ENCODE peak calls at places on chromosomes 2 and 18, in ten cellular contexts. Y is adrenal gland, Z is sigmoid colon, B is GM12891, X is transverse colon, I is A549, S is Peyer's patch, K is K562, L is ovary, Q is GM12892. N is an unnamed sample.

GRCh38 chr18:79528846-79529245 is 133.1 kb downstream of the NFATC1 start:
- DNase-seq in Q (peak), Z (peak), I (peak), L (peak), X (peak), Y (peak), S (peak), B (peak), K (peak), N (peak)

GRCh38 chr2:216349366-216349765 is 22.9 kb downstream of the MARCHF4 start:
- DNase-seq in K (no peak), I (no peak), Z (no peak), Q (no peak), L (no peak), S (no peak), B (no peak), Y (no peak), X (no peak), N (no peak)

GRCh38 chr2:111139637-111140317 is 19.1 kb downstream of the BCL2L11 start:
- DNase-seq in L (no peak), S (no peak), K (no peak), B (no peak), X (no peak), Q (no peak), Y (no peak), I (no peak), Z (no peak), N (no peak)

GRCh38 chr18:60910534-60910933 is 422.7 kb upstream of the CDH20 start:
- DNase-seq in S (no peak), Y (no peak), X (no peak), I (no peak), B (no peak), Z (no peak), Q (no peak), L (no peak), K (no peak), N (no peak)

GRCh38 chr2:149686677-149687427 is 99.3 kb upstream of the MMADHC start:
- DNase-seq in Y (no peak), K (no peak), S (no peak), I (no peak), Q (no peak), X (no peak), L (no peak), Z (no peak), B (no peak), N (no peak)

GRCh38 chr2:214410918-214411554 is at the start of gene VWC2L:
- DNase-seq in X (peak), B (no peak), Y (peak), I (peak), Q (no peak), Z (no peak), S (no peak), K (peak), L (no peak), N (peak)

GRCh38 chr2:57497489-57498096 is 549.0 kb upstream of the VRK2 start:
- DNase-seq in B (peak), S (no peak), L (no peak), Z (no peak), I (peak), Y (peak), X (peak), Q (no peak), K (peak), N (peak)

GRCh38 chr2:10286216-10287037 is 16.3 kb upstream of the HPCAL1 start:
- DNase-seq in Z (no peak), I (no peak), Q (no peak), S (no peak), L (no peak), K (no peak), B (no peak), Y (no peak), X (peak), N (no peak)

GRCh38 chr18:51082571-51083264 is 52.7 kb downstream of the SMAD4 start:
- DNase-seq in Q (no peak), B (no peak), I (no peak), S (no peak), L (no peak), Y (no peak), Z (no peak), X (no peak), K (no peak), N (no peak)

GRCh38 chr2:16250056-16250425 is 309.7 kb downstream of the MYCN start:
- DNase-seq in X (no peak), Y (no peak), B (no peak), Q (no peak), L (no peak), Z (no peak), S (no peak), K (no peak), I (no peak), N (no peak)

GRCh38 chr2:16250466-16250865 is 310.1 kb downstream of the MYCN start:
- DNase-seq in X (no peak), S (no peak), Z (no peak), L (no peak), Y (no peak), K (no peak), B (no peak), I (no peak), Q (no peak), N (no peak)

GRCh38 chr2:16251511-16252205 is 311.3 kb downstream of the MYCN start:
- DNase-seq in Q (no peak), B (no peak), S (no peak), X (no peak), L (no peak), Z (no peak), K (no peak), Y (no peak), I (no peak), N (no peak)

GRCh38 chr2:16252251-16252650 is 311.9 kb downstream of the MYCN start:
- DNase-seq in X (no peak), Z (no peak), Q (no peak), Y (no peak), I (no peak), B (no peak), S (no peak), L (no peak), K (no peak), N (no peak)

DNA sequence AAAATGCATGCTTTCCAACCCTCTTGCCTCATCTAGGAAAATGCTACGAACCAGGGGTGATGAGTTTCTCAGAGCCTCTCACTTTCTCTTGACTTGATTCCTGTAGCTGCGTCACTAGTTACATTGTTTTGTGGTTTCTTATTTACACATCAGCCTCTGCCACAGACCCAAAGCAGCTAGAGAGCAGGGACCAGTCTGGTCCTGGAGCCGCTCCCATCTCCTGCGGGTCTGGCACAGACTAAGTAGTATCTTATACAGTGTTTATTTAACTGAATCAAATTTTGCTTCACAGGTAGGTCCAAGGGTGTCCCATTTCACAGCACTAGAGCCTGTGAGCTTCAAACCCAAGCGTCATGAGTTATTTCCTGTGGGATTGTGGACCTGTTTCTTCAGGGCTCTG is 310.5 kb downstream of the MYCN start:
- DNase-seq in X (no peak), I (no peak), S (no peak), L (no peak), Z (no peak), K (no peak), B (no peak), Q (no peak), Y (no peak), N (no peak)
- TF ChIP-seq POLR2A in X (no peak), I (no peak), S (no peak), L (no peak), Z (no peak), K (no peak), B (no peak), Q (no peak), Y (no peak), N (no peak)

GRCh38 chr18:62452280-62452824 is 70.5 kb upstream of the ZCCHC2 start:
- DNase-seq in L (no peak), K (no peak), Z (no peak), B (no peak), Q (no peak), S (no peak), I (peak), Y (no peak), X (no peak), N (peak)
- TF ChIP-seq POLR2A in L (no peak), K (no peak), Z (no peak), B (no peak), Q (no peak), S (no peak), I (no peak), Y (no peak), X (no peak), N (no peak)

GRCh38 chr2:207483477-207483876 is 46.3 kb upstream of the CREB1 start:
- DNase-seq in X (no peak), I (peak), K (no peak), Q (no peak), B (no peak), S (no peak), Y (no peak), L (no peak), Z (no peak), N (no peak)
- TF ChIP-seq POLR2A in X (no peak), I (no peak), K (no peak), Q (no peak), B (no peak), S (no peak), Y (no peak), L (no peak), Z (no peak), N (no peak)

DNA sequence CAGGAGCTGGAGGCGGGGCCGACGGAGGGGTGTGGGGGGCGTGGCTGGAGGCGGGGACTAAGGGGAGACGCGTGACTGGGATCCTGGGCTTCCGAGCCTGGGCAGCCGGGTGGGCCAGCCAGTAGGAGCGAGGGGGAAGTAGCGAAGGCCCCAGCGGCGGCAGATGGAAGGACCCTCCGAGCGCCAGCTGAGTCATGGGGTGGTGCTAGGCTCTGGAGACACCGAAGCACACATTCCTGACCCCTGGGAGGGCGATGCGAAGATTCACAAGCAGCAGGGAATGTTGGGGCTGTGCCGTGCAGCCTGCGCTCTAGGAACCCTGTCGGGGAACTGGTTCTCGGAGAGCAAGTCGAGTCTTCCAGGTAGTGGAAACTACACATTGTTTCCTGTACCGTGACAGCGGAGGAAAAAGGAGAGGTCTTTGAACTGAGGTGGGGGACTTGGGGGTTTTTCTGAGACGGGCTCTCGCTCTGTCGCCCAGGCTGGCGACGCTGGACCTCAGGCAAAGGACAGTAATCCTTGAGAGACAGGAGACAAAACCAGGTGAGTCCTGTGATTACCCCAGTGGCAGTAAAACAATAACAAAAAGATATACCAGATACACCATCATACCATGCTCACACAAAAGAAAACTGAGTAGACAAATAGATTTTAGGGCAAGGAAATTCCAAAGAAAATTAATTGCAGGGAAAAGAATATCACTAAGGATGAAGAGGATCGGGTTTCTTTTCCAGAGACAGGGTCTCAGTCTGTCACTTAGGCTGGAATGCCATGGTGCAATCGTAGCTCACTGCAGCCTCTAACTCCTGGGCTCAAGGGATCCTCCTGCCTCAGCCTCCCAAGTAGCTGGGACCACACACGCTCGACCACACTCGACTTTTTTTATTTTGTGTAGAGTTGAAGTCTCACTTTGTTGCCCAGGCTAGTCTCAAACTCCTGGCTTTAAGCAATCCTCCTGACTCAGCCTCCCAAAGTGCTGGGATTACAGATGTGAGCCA is 828 bp upstream of the AFG3L2 start:
- DNase-seq in S (no peak), Z (no peak), I (no peak), B (no peak), Q (no peak), X (no peak), L (no peak), K (no peak), Y (no peak), N (no peak)
- TF ChIP-seq POLR2A in S (peak), Z (peak), I (peak), B (no peak), Q (no peak), X (no peak), L (no peak), K (peak), Y (peak), N (peak)

DNA sequence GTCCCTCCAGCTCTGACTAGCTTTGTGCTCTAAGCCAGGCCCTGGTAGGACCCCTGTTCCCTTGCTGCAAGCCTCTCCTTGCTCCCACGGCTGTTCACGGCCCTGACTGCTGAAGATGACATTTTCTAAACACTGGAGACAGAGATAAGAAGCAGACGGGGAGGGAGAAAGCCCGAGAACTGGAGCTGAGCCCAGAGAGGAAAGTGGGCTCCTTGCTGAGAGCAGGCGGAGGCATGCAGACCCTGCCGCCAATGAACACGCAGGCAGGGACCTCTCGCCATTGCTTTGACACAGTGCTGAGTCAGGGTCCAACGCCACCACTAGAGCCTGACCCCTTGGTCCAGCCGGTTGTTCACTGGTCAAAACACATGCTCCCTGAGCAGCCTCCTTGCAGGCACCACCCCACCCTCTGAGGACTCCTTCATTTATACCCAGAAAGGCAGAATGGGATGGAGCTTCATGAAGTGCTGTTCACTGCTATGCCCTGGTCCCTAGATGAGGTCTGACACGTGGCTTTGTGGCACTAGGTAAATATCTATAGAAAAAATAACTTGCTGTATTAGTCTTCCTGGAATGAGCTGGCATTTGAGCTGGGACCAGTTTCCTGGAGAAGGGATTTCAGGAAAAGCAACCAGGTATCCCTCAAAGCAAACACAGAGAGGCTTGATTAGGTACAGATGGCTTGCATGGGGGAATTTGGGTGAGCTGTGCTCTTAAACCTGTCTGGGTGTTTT is 65.7 kb downstream of the MCFD2 start:
- DNase-seq in Z (peak), S (peak), I (peak), Y (peak), X (peak), K (peak), B (no peak), L (peak), Q (no peak), N (peak)
- TF ChIP-seq POLR2A in Z (no peak), S (no peak), I (no peak), Y (peak), X (no peak), K (no peak), B (no peak), L (no peak), Q (no peak), N (no peak)

GRCh38 chr2:42101641-42102605 is 54.1 kb downstream of the PKDCC start:
- DNase-seq in B (peak), Q (peak), L (peak), X (peak), S (peak), K (no peak), I (no peak), Z (peak), Y (peak), N (no peak)

GRCh38 chr2:42099431-42100173 is 51.8 kb downstream of the PKDCC start:
- DNase-seq in K (no peak), S (no peak), I (no peak), L (no peak), X (no peak), Y (no peak), B (no peak), Q (no peak), Z (no peak), N (no peak)

GRCh38 chr2:42102606-42103450 is 55.0 kb downstream of the PKDCC start:
- DNase-seq in Q (no peak), I (no peak), L (peak), Z (peak), S (no peak), X (peak), K (no peak), B (no peak), Y (peak), N (no peak)

GRCh38 chr2:42098571-42099430 is 51.0 kb downstream of the PKDCC start:
- DNase-seq in L (no peak), K (no peak), S (no peak), I (no peak), Y (peak), Z (no peak), Q (no peak), B (no peak), X (no peak), N (no peak)

GRCh38 chr2:42100696-42101585 is 53.1 kb downstream of the PKDCC start:
- DNase-seq in Y (peak), X (peak), S (peak), L (peak), Q (no peak), I (no peak), K (no peak), Z (peak), B (no peak), N (peak)
- TF ChIP-seq POLR2A in Y (peak), X (no peak), S (no peak), L (peak), Q (no peak), I (no peak), K (no peak), Z (no peak), B (no peak), N (no peak)

N was measured in erythroblast.